ENCODE peak calls at places on chromosomes 12 and 14, in six cellular contexts. O is GM06990; S is NCI-H510A treated with DMSO at 0.1 percent for 48 hours; P is activated CD8-positive, alpha-beta memory T cell treated with anti-CD3 and anti-CD28 coated beads for 24 hours; G is astrocyte of the spinal cord; M is ELR. J is an unnamed sample.

GRCh38 chr12:39420043-39420442 is 22.9 kb downstream of the KIF21A start:
- DNase-seq in O (no peak), S (no peak), P (no peak), G (no peak), M (no peak), J (no peak)

GRCh38 chr12:76020281-76020680 is 11.3 kb downstream of the PHLDA1 start:
- DNase-seq in O (no peak), S (no peak), P (peak; percentile 86), G (peak; percentile 91), M (peak; percentile 96), J (no peak)

GRCh38 chr14:91317381-91318313 is 73.1 kb upstream of the GPR68 start:
- DNase-seq in O (peak; percentile 65), S (no peak), P (peak; percentile 91), G (no peak), M (no peak), J (peak; percentile 55)

GRCh38 chr12:131001493-131001892 is 47.8 kb downstream of the ADGRD1 start:
- DNase-seq in O (no peak), S (no peak), P (no peak), G (no peak), M (no peak), J (no peak)

GRCh38 chr14:49971156-49972141 is 78.6 kb downstream of the ARF6 start:
- DNase-seq in O (peak; percentile 63), S (no peak), P (peak; percentile 75), G (no peak), M (no peak), J (peak; percentile 72)

GRCh38 chr12:78473136-78473535 is 391.4 kb upstream of the SYT1 start:
- DNase-seq in O (no peak), S (no peak), P (no peak), G (peak; percentile 35), M (peak; percentile 12), J (no peak)

GRCh38 chr12:53984901-53985357 is at the start of gene HOXC10:
- DNase-seq in O (peak; percentile 75), S (peak; percentile 82), P (peak; percentile 88), G (peak; percentile 83), M (peak; percentile 97), J (peak; percentile 91)

GRCh38 chr12:64461634-64462414 is 9.9 kb downstream of the TBK1 start:
- DNase-seq in O (no peak), S (no peak), P (no peak), G (peak; percentile 65), M (peak; percentile 69), J (no peak)

GRCh38 chr12:18805516-18806248 is 67.8 kb downstream of the CAPZA3 start:
- DNase-seq in O (no peak), S (no peak), P (no peak), G (no peak), M (no peak), J (no peak)

GRCh38 chr12:48969847-48970701 is 1.5 kb downstream of the WNT10B start:
- DNase-seq in O (peak; percentile 63), S (no peak), P (peak; percentile 72), G (no peak), M (no peak), J (peak; percentile 77)

GRCh38 chr12:49540229-49541139 is 1.7 kb downstream of the KCNH3 start:
- DNase-seq in O (no peak), S (peak; percentile 52), P (no peak), G (no peak), M (no peak), J (no peak)

GRCh38 chr12:4111010-4111409 is 162.6 kb upstream of the CCND2 start:
- DNase-seq in O (no peak), S (no peak), P (no peak), G (no peak), M (no peak), J (no peak)

GRCh38 chr12:26488339-26488738 is 293.0 kb downstream of the SSPN start:
- DNase-seq in O (no peak), S (no peak), P (no peak), G (no peak), M (no peak), J (no peak)

GRCh38 chr12:108939594-108939993 is 59.7 kb downstream of the DAO start:
- DNase-seq in O (no peak), S (no peak), P (no peak), G (peak; percentile 6), M (peak; percentile 48), J (peak; percentile 36)

GRCh38 chr12:1643056-1643455 is 14.0 kb downstream of the WNT5B start:
- DNase-seq in O (no peak), S (no peak), P (no peak), G (no peak), M (no peak), J (no peak)

GRCh38 chr14:103385994-103386491 is 828 bp downstream of the MARK3 start:
- DNase-seq in O (peak; percentile 53), S (peak; percentile 21), P (peak; percentile 73), G (peak; percentile 26), M (peak; percentile 45), J (no peak)

GRCh38 chr14:38847161-38847560 is 255.9 kb downstream of the SEC23A start:
- DNase-seq in O (no peak), S (no peak), P (no peak), G (no peak), M (no peak), J (no peak)

GRCh38 chr14:63273717-63274673 is 44.7 kb downstream of the GPHB5 start:
- DNase-seq in O (no peak), S (no peak), P (no peak), G (no peak), M (no peak), J (no peak)

GRCh38 chr12:7749442-7749841 is 2.3 kb upstream of the CLEC4C start:
- DNase-seq in O (no peak), S (no peak), P (no peak), G (no peak), M (no peak), J (no peak)